ENCODE peak calls at places on chromosomes 5 and 9, in eight cellular contexts. One of them, this sample, is unnamed.

GRCh38 chr5:65113766-65114165 is 345.0 kb downstream of the CWC27 start:
- DNase-seq in suprapubic skin: no peak
- DNase-seq in nephron progenitor cell: no peak
- DNase-seq in lung microvascular endothelial cell: no peak
- DNase-seq in NCI-H748 treated with DMSO at 0.1 percent for 48 hours: no peak
- DNase-seq in K562: no peak
- DNase-seq in Ammon's horn: no peak
- DNase-seq in foreskin keratinocyte: no peak
- DNase-seq in this sample: no peak

GRCh38 chr9:123111977-123112869 is 78.8 kb downstream of the GPR21 start:
- DNase-seq in suprapubic skin: peak
- DNase-seq in nephron progenitor cell: no peak
- DNase-seq in lung microvascular endothelial cell: no peak
- DNase-seq in NCI-H748 treated with DMSO at 0.1 percent for 48 hours: no peak
- DNase-seq in K562: no peak
- DNase-seq in Ammon's horn: no peak
- DNase-seq in foreskin keratinocyte: no peak
- DNase-seq in this sample: no peak

GRCh38 chr9:81588148-81588874 is 101.0 kb downstream of the TLE1 start:
- DNase-seq in suprapubic skin: no peak
- DNase-seq in nephron progenitor cell: no peak
- DNase-seq in lung microvascular endothelial cell: peak
- DNase-seq in NCI-H748 treated with DMSO at 0.1 percent for 48 hours: peak
- DNase-seq in K562: no peak
- DNase-seq in Ammon's horn: peak
- DNase-seq in foreskin keratinocyte: no peak
- DNase-seq in this sample: no peak

GRCh38 chr5:172694541-172694940 is 53.5 kb downstream of the NEURL1B start:
- DNase-seq in suprapubic skin: no peak
- DNase-seq in nephron progenitor cell: no peak
- DNase-seq in lung microvascular endothelial cell: no peak
- DNase-seq in NCI-H748 treated with DMSO at 0.1 percent for 48 hours: no peak
- DNase-seq in K562: no peak
- DNase-seq in Ammon's horn: no peak
- DNase-seq in foreskin keratinocyte: no peak
- DNase-seq in this sample: no peak

GRCh38 chr5:36054646-36055045 is 12.0 kb downstream of the UGT3A2 start:
- DNase-seq in suprapubic skin: no peak
- DNase-seq in nephron progenitor cell: no peak
- DNase-seq in lung microvascular endothelial cell: no peak
- DNase-seq in NCI-H748 treated with DMSO at 0.1 percent for 48 hours: no peak
- DNase-seq in K562: no peak
- DNase-seq in Ammon's horn: no peak
- DNase-seq in foreskin keratinocyte: no peak
- DNase-seq in this sample: no peak

GRCh38 chr5:35316611-35317307 is 86.5 kb upstream of the PRLR start:
- DNase-seq in suprapubic skin: no peak
- DNase-seq in nephron progenitor cell: no peak
- DNase-seq in lung microvascular endothelial cell: no peak
- DNase-seq in NCI-H748 treated with DMSO at 0.1 percent for 48 hours: no peak
- DNase-seq in K562: no peak
- DNase-seq in Ammon's horn: no peak
- DNase-seq in foreskin keratinocyte: peak
- DNase-seq in this sample: no peak

GRCh38 chr9:124285903-124286291 is 28.1 kb downstream of the NEK6 start:
- DNase-seq in suprapubic skin: no peak
- DNase-seq in nephron progenitor cell: no peak
- DNase-seq in lung microvascular endothelial cell: peak
- DNase-seq in NCI-H748 treated with DMSO at 0.1 percent for 48 hours: no peak
- DNase-seq in K562: peak
- DNase-seq in Ammon's horn: peak
- DNase-seq in foreskin keratinocyte: no peak
- DNase-seq in this sample: peak

GRCh38 chr5:163347671-163348070 is 89.7 kb upstream of the CCNG1 start:
- DNase-seq in suprapubic skin: no peak
- DNase-seq in nephron progenitor cell: peak
- DNase-seq in lung microvascular endothelial cell: peak
- DNase-seq in NCI-H748 treated with DMSO at 0.1 percent for 48 hours: peak
- DNase-seq in K562: peak
- DNase-seq in Ammon's horn: peak
- DNase-seq in foreskin keratinocyte: no peak
- DNase-seq in this sample: peak

GRCh38 chr5:123800640-123801039 is 288.7 kb downstream of the CSNK1G3 start:
- DNase-seq in suprapubic skin: no peak
- DNase-seq in nephron progenitor cell: no peak
- DNase-seq in lung microvascular endothelial cell: no peak
- DNase-seq in NCI-H748 treated with DMSO at 0.1 percent for 48 hours: no peak
- DNase-seq in K562: no peak
- DNase-seq in Ammon's horn: no peak
- DNase-seq in foreskin keratinocyte: no peak
- DNase-seq in this sample: no peak

GRCh38 chr9:93676310-93677054 is 100.1 kb downstream of the PHF2 start:
- DNase-seq in suprapubic skin: peak
- DNase-seq in nephron progenitor cell: no peak
- DNase-seq in lung microvascular endothelial cell: no peak
- DNase-seq in NCI-H748 treated with DMSO at 0.1 percent for 48 hours: no peak
- DNase-seq in K562: no peak
- DNase-seq in Ammon's horn: no peak
- DNase-seq in foreskin keratinocyte: no peak
- DNase-seq in this sample: no peak

GRCh38 chr9:69945671-69946141 is 97.9 kb upstream of the MAMDC2 start:
- DNase-seq in suprapubic skin: no peak
- DNase-seq in nephron progenitor cell: no peak
- DNase-seq in lung microvascular endothelial cell: peak
- DNase-seq in NCI-H748 treated with DMSO at 0.1 percent for 48 hours: no peak
- DNase-seq in K562: no peak
- DNase-seq in Ammon's horn: peak
- DNase-seq in foreskin keratinocyte: no peak
- DNase-seq in this sample: peak

GRCh38 chr5:108481355-108481931 is 99.5 kb upstream of the FBXL17 start:
- DNase-seq in suprapubic skin: no peak
- DNase-seq in nephron progenitor cell: no peak
- DNase-seq in lung microvascular endothelial cell: peak
- DNase-seq in NCI-H748 treated with DMSO at 0.1 percent for 48 hours: peak
- DNase-seq in K562: peak
- DNase-seq in Ammon's horn: peak
- DNase-seq in foreskin keratinocyte: no peak
- DNase-seq in this sample: peak

GRCh38 chr5:122470365-122470764 is 158.3 kb downstream of the SNCAIP start:
- DNase-seq in suprapubic skin: no peak
- DNase-seq in nephron progenitor cell: no peak
- DNase-seq in lung microvascular endothelial cell: no peak
- DNase-seq in NCI-H748 treated with DMSO at 0.1 percent for 48 hours: no peak
- DNase-seq in K562: no peak
- DNase-seq in Ammon's horn: no peak
- DNase-seq in foreskin keratinocyte: no peak
- DNase-seq in this sample: peak

This sample was measured in putamen.